ENCODE peak calls at places on chromosomes 11 and 22, in ten cellular contexts. B is fibroblast of lung; K is GM23338; V is choroid plexus epithelial cell; L is upper lobe of right lung; Z is transverse colon; P is HFF-Myc; S is AG10803; C is fibroblast of the aortic adventitia; I is CD8-positive, alpha-beta T cell. G is an unnamed sample.

GRCh38 chr22:30309981-30310672 is 16.6 kb downstream of the TBC1D10A start:
- DNase-seq in B (peak), K (no peak), V (peak), L (no peak), Z (peak), P (no peak), S (peak), C (peak), I (peak), G (no peak)

GRCh38 chr11:122099345-122100045 is 16.5 kb downstream of the BLID start:
- DNase-seq in B (peak), K (no peak), V (peak), L (no peak), Z (no peak), P (no peak), S (peak), C (peak), I (no peak), G (peak)

GRCh38 chr11:22566293-22566692 is 59.3 kb downstream of the FANCF start:
- DNase-seq in B (no peak), K (peak), V (no peak), L (no peak), Z (no peak), P (no peak), S (no peak), C (no peak), I (no peak), G (no peak)

GRCh38 chr11:1636291-1636950 is 6.8 kb downstream of the KRTAP5-5 start:
- DNase-seq in B (no peak), K (no peak), V (no peak), L (no peak), Z (no peak), P (no peak), S (no peak), C (no peak), I (no peak), G (no peak)

GRCh38 chr11:132139181-132139580 is 768.8 kb downstream of the NTM start:
- DNase-seq in B (no peak), K (no peak), V (no peak), L (no peak), Z (no peak), P (no peak), S (no peak), C (no peak), I (no peak), G (no peak)

GRCh38 chr11:73839123-73839457 is 37.6 kb downstream of the COA4 start:
- DNase-seq in B (peak), K (no peak), V (peak), L (no peak), Z (no peak), P (no peak), S (no peak), C (no peak), I (no peak), G (no peak)

GRCh38 chr11:76209956-76210885 is 3.9 kb upstream of the WNT11 start:
- DNase-seq in B (peak), K (peak), V (peak), L (peak), Z (peak), P (no peak), S (peak), C (peak), I (peak), G (peak)

GRCh38 chr11:33930317-33931021 is 38.6 kb upstream of the LMO2 start:
- DNase-seq in B (peak), K (no peak), V (peak), L (no peak), Z (no peak), P (no peak), S (peak), C (peak), I (no peak), G (no peak)

GRCh38 chr22:47437636-47438035 is 675.2 kb downstream of the TBC1D22A start:
- DNase-seq in B (no peak), K (no peak), V (no peak), L (no peak), Z (no peak), P (no peak), S (no peak), C (no peak), I (no peak), G (no peak)

GRCh38 chr11:117081908-117082307 is 16.3 kb downstream of the SIK3 start:
- DNase-seq in B (no peak), K (no peak), V (no peak), L (no peak), Z (no peak), P (no peak), S (no peak), C (no peak), I (no peak), G (no peak)

GRCh38 chr11:5197538-5197937 is 2.9 kb downstream of the OR51V1 start:
- DNase-seq in B (no peak), K (no peak), V (peak), L (no peak), Z (no peak), P (no peak), S (peak), C (no peak), I (no peak), G (no peak)

GRCh38 chr11:65452806-65453490 is 30.4 kb downstream of the NEAT1 start:
- DNase-seq in B (peak), K (no peak), V (peak), L (no peak), Z (no peak), P (peak), S (peak), C (peak), I (no peak), G (peak)

GRCh38 chr11:33699515-33700424 is 856 bp downstream of the C11orf91 start:
- DNase-seq in B (no peak), K (no peak), V (peak), L (no peak), Z (peak), P (no peak), S (no peak), C (no peak), I (no peak), G (no peak)

GRCh38 chr11:3994030-3994640 is 100.5 kb upstream of the RRM1 start:
- DNase-seq in B (peak), K (no peak), V (peak), L (no peak), Z (no peak), P (no peak), S (no peak), C (no peak), I (no peak), G (no peak)

GRCh38 chr22:36234919-36235318 is 4.4 kb downstream of the APOL2 start:
- DNase-seq in B (no peak), K (no peak), V (no peak), L (no peak), Z (no peak), P (no peak), S (no peak), C (peak), I (no peak), G (no peak)

GRCh38 chr11:94639901-94640721 is 72.9 kb downstream of the PIWIL4 start:
- DNase-seq in B (no peak), K (no peak), V (no peak), L (peak), Z (no peak), P (no peak), S (no peak), C (no peak), I (no peak), G (no peak)

GRCh38 chr11:65218446-65218845 is 36.7 kb downstream of the CAPN1 start:
- DNase-seq in B (no peak), K (no peak), V (no peak), L (no peak), Z (no peak), P (no peak), S (no peak), C (no peak), I (no peak), G (no peak)

GRCh38 chr11:9076046-9076445 is 15.4 kb downstream of the SCUBE2 start:
- DNase-seq in B (no peak), K (no peak), V (no peak), L (no peak), Z (no peak), P (no peak), S (no peak), C (no peak), I (no peak), G (no peak)

GRCh38 chr11:61071208-61071681 is 31.0 kb upstream of the CD5 start:
- DNase-seq in B (no peak), K (no peak), V (no peak), L (no peak), Z (peak), P (no peak), S (no peak), C (no peak), I (peak), G (no peak)

GRCh38 chr11:120649316-120649715 is 137.8 kb downstream of the GRIK4 start:
- DNase-seq in B (no peak), K (no peak), V (no peak), L (no peak), Z (no peak), P (no peak), S (no peak), C (no peak), I (no peak), G (no peak)

GRCh38 chr22:21043856-21044535 is 1.8 kb upstream of the LRRC74B start:
- DNase-seq in B (no peak), K (no peak), V (no peak), L (peak), Z (no peak), P (no peak), S (no peak), C (no peak), I (no peak), G (no peak)

GRCh38 chr11:118295834-118296454 is 8.6 kb upstream of the CD3E start:
- DNase-seq in B (peak), K (peak), V (peak), L (no peak), Z (peak), P (no peak), S (peak), C (peak), I (peak), G (peak)

DNA sequence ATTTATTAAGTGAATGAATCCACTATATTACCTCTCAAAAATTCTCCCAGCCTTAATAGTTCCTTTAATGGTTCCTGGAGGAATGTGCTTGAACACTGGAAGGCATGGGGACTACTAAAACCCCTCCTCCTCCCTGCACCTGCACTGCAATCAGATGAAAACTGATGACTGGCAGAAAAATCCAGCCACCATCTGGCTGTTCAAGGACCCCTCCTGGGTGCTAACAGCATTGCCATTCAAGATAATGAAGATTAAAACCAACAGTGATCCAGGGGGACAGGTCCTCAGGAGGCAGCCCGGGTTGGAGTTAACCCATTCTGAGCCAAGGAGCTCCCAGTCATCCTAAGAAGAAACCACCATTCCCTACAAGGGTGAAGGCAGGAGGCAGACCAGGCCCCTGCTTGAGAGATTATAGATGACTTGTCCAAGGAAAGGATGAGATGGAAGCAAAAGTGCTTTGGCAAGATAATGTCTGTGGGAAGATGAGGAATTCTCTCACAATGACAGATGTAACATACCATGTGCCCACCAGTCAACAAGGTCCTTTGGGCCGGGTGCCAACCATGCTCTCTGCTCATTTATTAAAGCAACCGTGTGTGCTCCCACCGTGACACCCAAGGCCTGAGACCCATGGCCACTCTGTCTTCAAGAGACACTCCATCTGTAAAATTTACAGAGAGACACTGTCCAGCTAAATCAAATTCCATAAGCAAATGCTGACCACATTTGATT is 90.6 kb downstream of the LARGE1 start:
- DNase-seq in B (no peak), K (peak), V (no peak), L (no peak), Z (no peak), P (no peak), S (no peak), C (no peak), I (no peak), G (no peak)
- TF ChIP-seq CTCF in B (no peak), K (no peak), V (no peak), L (no peak), Z (no peak), P (no peak), S (no peak), C (no peak), I (no peak), G (no peak)

DNA sequence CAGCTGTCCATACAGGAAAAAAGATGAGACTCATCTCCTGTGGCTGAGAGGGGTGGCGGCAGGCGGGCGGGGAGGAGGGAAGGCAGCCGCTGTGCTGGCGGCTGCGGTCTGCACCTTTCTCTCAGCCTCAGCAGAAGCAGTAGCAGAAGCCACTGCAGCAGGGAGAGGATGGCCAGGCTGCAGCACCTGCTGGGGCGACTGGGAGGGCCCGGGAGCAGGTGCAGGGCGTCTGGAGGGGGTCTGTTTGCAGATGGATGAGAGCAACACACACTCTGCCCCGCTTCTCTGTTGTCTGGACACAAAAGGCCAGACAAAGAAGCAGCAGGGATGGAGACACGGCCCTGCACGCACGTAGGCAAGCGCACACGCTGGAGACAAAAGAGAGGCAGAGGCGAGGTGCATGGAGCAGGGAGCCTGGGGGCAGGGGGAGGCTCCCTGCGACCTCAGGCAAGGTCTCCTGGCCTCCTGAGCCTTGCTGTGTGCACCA is 9.3 kb upstream of the MIAT start:
- DNase-seq in B (no peak), K (peak), V (no peak), L (no peak), Z (peak), P (no peak), S (no peak), C (no peak), I (peak), G (no peak)
- H3K4me3 ChIP-seq in B (no peak), K (peak), V (no peak), L (no peak), Z (no peak), P (no peak), S (no peak), C (no peak), I (peak), G (no peak)

DNA sequence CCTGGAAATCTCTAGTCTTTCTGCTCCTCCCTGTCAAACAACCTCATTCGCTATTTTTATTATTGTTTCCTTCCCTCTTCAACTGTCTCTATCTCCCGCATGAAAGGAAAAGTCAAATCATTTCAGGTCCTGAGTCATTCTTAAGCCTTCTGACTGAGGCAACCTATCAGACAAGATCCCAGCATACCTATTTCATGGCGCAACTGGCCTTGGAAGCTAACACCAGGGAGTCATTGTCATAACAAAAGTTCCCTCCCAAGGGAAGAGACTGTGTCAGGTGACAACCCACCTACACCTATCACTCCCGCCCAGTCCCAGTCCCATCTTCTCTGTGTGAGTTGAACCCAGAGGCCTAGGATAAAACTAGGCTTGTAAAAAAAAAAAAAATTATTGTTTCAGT is 10.2 kb upstream of the ARHGAP42 start:
- DNase-seq in B (no peak), K (peak), V (peak), L (no peak), Z (no peak), P (no peak), S (no peak), C (no peak), I (no peak), G (no peak)
- TF ChIP-seq CTCF in B (no peak), K (no peak), V (no peak), L (no peak), Z (no peak), P (no peak), S (no peak), C (no peak), I (no peak), G (no peak)

DNA sequence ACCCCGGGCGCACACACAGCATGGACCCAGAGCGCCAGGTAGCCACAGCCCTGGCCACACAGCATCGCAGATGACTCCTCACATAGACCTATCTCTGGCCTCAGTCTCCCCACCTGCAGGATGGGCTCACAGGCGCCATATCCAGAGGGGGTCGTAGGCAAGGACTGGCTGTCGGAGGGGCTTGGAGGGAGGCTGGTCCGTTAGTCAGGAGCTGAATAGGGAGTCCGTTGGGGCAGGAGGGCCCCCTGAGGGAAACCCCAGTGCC is 2.1 kb downstream of the PLXNB2 start:
- DNase-seq in B (no peak), K (no peak), V (no peak), L (no peak), Z (no peak), P (no peak), S (no peak), C (no peak), I (no peak), G (no peak)
- H3K4me3 ChIP-seq in B (peak), K (no peak), V (peak), L (peak), Z (peak), P (peak), S (peak), C (peak), I (no peak), G (peak)

GRCh38 chr11:10818594-10818993 is 9.9 kb upstream of the EIF4G2 start:
- DNase-seq in B (peak), K (no peak), V (no peak), L (no peak), Z (no peak), P (peak), S (peak), C (no peak), I (no peak), G (peak)
- TF ChIP-seq CTCF in B (no peak), K (no peak), V (no peak), L (no peak), Z (no peak), P (no peak), S (no peak), C (no peak), I (no peak), G (no peak)

GRCh38 chr22:37282385-37282677 is at the start of gene CYTH4:
- DNase-seq in B (no peak), K (no peak), V (no peak), L (peak), Z (peak), P (no peak), S (no peak), C (no peak), I (peak), G (no peak)
- H3K4me3 ChIP-seq in B (no peak), K (no peak), V (no peak), L (peak), Z (peak), P (no peak), S (no peak), C (no peak), I (peak), G (no peak)

GRCh38 chr11:396511-396947 is 2.5 kb downstream of the PKP3 start:
- DNase-seq in B (peak), K (peak), V (peak), L (no peak), Z (no peak), P (no peak), S (peak), C (peak), I (no peak), G (no peak)
- TF ChIP-seq CTCF in B (peak), K (peak), V (peak), L (no peak), Z (no peak), P (peak), S (peak), C (peak), I (no peak), G (peak)

DNA sequence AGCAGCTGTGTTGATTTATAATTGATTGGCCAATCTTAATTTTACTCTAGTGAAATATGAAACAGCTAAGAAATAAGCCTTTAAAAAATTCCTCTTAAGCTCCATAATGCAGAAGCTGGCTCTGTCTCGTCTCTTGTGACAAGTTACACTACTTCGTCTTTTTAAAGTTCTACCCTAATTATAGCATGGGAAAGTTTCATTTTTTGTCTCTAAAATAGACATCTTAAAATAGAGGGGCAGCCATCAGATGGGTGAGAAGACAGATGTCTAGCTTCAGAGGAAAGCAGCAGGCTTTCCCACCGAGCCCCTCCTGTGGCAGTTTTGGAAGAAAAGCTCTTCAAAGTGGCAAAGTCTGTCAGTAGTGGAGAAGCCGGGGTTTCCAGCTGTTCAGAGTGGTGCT is 39.5 kb downstream of the XRRA1 start:
- DNase-seq in B (no peak), K (no peak), V (no peak), L (no peak), Z (no peak), P (no peak), S (no peak), C (no peak), I (no peak), G (no peak)
- H3K4me3 ChIP-seq in B (no peak), K (no peak), V (no peak), L (no peak), Z (no peak), P (no peak), S (no peak), C (no peak), I (no peak), G (no peak)

DNA sequence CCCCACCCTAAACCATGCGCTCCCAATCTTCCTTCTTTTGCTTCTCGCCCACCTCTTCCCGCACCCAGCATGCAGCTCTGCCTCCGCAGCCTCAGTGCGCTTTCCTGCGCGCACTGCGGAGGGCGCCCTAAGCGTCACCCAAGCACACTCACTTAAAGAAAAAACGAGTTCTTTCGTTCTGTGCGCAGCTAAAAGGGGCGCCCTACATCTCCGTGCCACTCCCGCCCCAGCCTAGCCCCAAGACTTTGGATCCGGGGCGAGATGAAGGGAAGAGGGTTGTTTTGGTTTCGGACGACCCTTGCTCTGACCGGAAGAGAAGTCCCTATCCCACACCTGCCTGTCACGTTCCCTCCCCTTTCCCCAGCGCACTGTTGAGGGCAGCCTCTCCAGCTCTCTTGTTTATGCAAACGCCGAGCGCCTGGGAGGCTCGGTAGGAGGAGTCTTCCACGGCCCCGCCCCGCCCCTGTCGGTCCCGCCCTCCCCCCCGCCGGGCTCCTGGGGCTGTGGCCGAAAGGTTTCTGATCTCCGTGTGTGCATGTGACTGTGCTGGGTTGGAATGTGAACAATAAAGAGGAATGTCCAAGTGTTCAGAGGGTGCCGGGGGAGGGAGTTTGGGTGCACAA is 5.3 kb downstream of the VSIG2 start:
- DNase-seq in B (peak), K (peak), V (peak), L (peak), Z (peak), P (peak), S (peak), C (peak), I (peak), G (peak)
- TF ChIP-seq CTCF in B (peak), K (peak), V (peak), L (peak), Z (peak), P (peak), S (peak), C (peak), I (peak), G (peak)

G was measured in astrocyte of the spinal cord.